ENCODE peak calls at places on chromosomes 3 and 15, in eight cellular contexts. S is DND-41, Q is lower lobe of right lung, Y is spleen, C is IMR-90, U is heart left ventricle, L is endodermal cell, R is testis. T is an unnamed sample.

GRCh38 chr3:132038198-132038825 is 3.5 kb upstream of the CPNE4 start:
- DNase-seq in S (no peak), Q (no peak), Y (no peak), C (peak; percentile 23), U (no peak), L (no peak), R (no peak), T (no peak)

GRCh38 chr3:168881804-168882203 is 781.7 kb downstream of the MECOM start:
- DNase-seq in S (no peak), Q (no peak), Y (no peak), C (no peak), U (no peak), L (no peak), R (no peak), T (no peak)

GRCh38 chr15:83905874-83906273 is 252.0 kb downstream of the ADAMTSL3 start:
- DNase-seq in S (no peak), Q (no peak), Y (no peak), C (no peak), U (no peak), L (no peak), R (no peak), T (no peak)

GRCh38 chr15:74312445-74313007 is 54.9 kb downstream of the CYP11A1 start:
- DNase-seq in S (no peak), Q (no peak), Y (no peak), C (no peak), U (no peak), L (no peak), R (no peak), T (no peak)

GRCh38 chr3:43013743-43014155 is 34.6 kb downstream of the GASK1A start:
- DNase-seq in S (peak; percentile 43), Q (no peak), Y (no peak), C (no peak), U (no peak), L (no peak), R (no peak), T (no peak)

GRCh38 chr3:143676021-143676420 is 172.2 kb downstream of the SLC9A9 start:
- DNase-seq in S (no peak), Q (no peak), Y (peak; percentile 68), C (no peak), U (no peak), L (no peak), R (no peak), T (no peak)

GRCh38 chr3:10745392-10745791 is 70.6 kb upstream of the SLC6A11 start:
- DNase-seq in S (no peak), Q (no peak), Y (no peak), C (no peak), U (no peak), L (peak; percentile 20), R (no peak), T (no peak)

GRCh38 chr3:186255703-186256331 is 106.2 kb downstream of the DGKG start:
- DNase-seq in S (peak; percentile 19), Q (peak; percentile 54), Y (peak; percentile 85), C (no peak), U (no peak), L (peak; percentile 87), R (peak; percentile 51), T (peak; percentile 53)

GRCh38 chr3:135805752-135806151 is 159.8 kb upstream of the PPP2R3A start:
- DNase-seq in S (no peak), Q (no peak), Y (no peak), C (no peak), U (no peak), L (no peak), R (no peak), T (no peak)

GRCh38 chr15:38069506-38069905 is 135.1 kb downstream of the TMCO5A start:
- DNase-seq in S (no peak), Q (peak; percentile 76), Y (no peak), C (peak; percentile 86), U (no peak), L (no peak), R (peak; percentile 34), T (no peak)

GRCh38 chr3:185781759-185782158 is 43.1 kb downstream of the IGF2BP2 start:
- DNase-seq in S (no peak), Q (no peak), Y (no peak), C (peak; percentile 90), U (no peak), L (no peak), R (no peak), T (no peak)

GRCh38 chr3:13083898-13084297 is 10.7 kb upstream of the IQSEC1 start:
- DNase-seq in S (no peak), Q (no peak), Y (peak; percentile 85), C (no peak), U (no peak), L (no peak), R (no peak), T (no peak)

GRCh38 chr3:160485931-160486330 is 36.3 kb upstream of the TRIM59 start:
- DNase-seq in S (no peak), Q (no peak), Y (no peak), C (no peak), U (no peak), L (no peak), R (no peak), T (no peak)

GRCh38 chr3:114235431-114235830 is 1.9 kb downstream of the ZNF80 start:
- DNase-seq in S (no peak), Q (no peak), Y (no peak), C (no peak), U (no peak), L (no peak), R (no peak), T (no peak)
- H3K4me1 ChIP-seq in S (no peaks in the 10 kb centered on the region), Q (no peaks in the 10 kb centered on the region), Y (no peaks in the 10 kb centered on the region), C (no peaks in the 10 kb centered on the region), U (no peaks in the 10 kb centered on the region), L (no peaks in the 10 kb centered on the region), R (no peaks in the 10 kb centered on the region), T (no peaks in the 10 kb centered on the region)

DNA sequence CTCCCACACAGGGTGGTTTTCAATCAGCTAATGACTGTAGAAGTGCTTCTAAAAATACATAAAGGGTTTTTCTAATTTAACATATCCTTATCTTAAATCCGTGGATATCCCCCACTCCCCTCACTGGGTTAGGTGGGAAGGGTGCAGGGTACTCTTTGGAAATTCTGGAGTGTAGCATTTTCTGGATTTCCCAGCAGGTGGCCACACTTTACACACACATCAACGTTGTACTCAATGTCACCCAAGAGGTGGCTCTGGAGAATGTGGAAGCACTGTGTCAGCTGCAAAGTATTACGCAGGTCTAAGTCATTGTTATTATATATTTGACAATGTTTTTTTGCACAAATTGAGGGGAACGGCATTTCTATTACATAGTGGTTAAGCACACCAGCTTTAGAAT is 168.8 kb downstream of the CHDH start:
- DNase-seq in S (no peak), Q (no peak), Y (no peak), C (no peak), U (no peak), L (no peak), R (peak; percentile 32), T (no peak)
- TF ChIP-seq CTCF in S (peak; percentile 32), Q (peak; percentile 27), Y (no peak), C (no peak), U (peak; percentile 35), L (no peak), R (no peak), T (no peak)

DNA sequence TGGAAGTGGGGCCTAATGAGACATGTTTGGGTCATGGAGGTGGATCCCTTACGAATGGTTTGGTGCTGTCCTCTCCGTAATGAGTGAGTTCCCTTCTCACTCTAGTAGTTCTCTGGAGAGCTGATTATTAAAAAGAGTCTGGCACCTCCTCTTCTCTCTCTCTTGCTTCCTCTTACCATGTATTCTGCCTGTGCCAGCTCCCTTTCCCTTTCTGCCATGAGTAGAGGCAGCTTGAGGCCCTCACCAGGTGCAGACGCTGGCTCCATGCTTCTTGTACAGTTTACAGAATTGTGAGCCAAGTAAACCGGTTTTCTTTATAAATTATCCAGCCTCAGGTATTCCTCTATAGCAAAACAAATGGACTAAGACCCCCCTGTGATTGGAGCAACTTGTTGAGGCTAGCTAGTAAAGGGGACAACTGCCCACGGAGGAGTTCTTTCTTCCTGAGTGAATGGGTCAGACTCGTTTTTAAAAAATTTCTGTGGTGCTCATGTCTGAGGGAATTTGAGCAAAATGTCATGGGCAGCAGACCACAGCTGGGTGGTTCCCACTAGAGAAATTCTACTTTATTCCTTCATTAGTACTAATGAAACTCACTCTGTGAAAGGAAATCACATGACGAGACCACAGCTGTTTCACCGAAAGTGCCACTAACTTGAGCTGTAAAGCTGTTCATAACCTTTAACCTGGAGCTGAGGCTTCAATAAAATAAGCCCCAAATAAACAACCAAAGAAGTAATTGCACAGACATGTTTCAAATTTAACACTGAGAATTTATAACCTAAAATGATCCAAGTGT is 210.0 kb downstream of the NFKBIZ start:
- DNase-seq in S (no peak), Q (no peak), Y (no peak), C (no peak), U (no peak), L (no peak), R (no peak), T (no peak)
- H3K4me3 ChIP-seq in S (no peak overlapping the region), Q (no peak overlapping the region), Y (no peak overlapping the region), C (no peak overlapping the region), U (no peak overlapping the region), L (no peak overlapping the region), R (no peak overlapping the region), T (no peak overlapping the region)

GRCh38 chr3:107216229-107216628 is 161.0 kb upstream of the CCDC54 start:
- DNase-seq in S (no peak), Q (no peak), Y (no peak), C (no peak), U (no peak), L (no peak), R (no peak), T (no peak)

GRCh38 chr3:107220538-107220937 is 156.7 kb upstream of the CCDC54 start:
- DNase-seq in S (no peak), Q (no peak), Y (no peak), C (no peak), U (no peak), L (no peak), R (no peak), T (no peak)

GRCh38 chr3:107216711-107217110 is 160.5 kb upstream of the CCDC54 start:
- DNase-seq in S (no peak), Q (no peak), Y (no peak), C (peak; percentile 91), U (peak; percentile 67), L (no peak), R (peak; percentile 48), T (peak; percentile 54)

GRCh38 chr3:107217161-107217560 is 160.1 kb upstream of the CCDC54 start:
- DNase-seq in S (no peak), Q (no peak), Y (no peak), C (peak; percentile 87), U (no peak), L (no peak), R (no peak), T (no peak)

GRCh38 chr3:107218864-107219269 is 158.4 kb upstream of the CCDC54 start:
- DNase-seq in S (no peak), Q (no peak), Y (no peak), C (no peak), U (no peak), L (no peak), R (no peak), T (no peak)
- H3K4me1 ChIP-seq in S (no peaks in the 10 kb centered on the region), Q (no peaks in the 10 kb centered on the region), Y (no peaks in the 10 kb centered on the region), C (peaks cover 11% of the 10 kb centered on the region), U (peaks cover 4% of the 10 kb centered on the region), L (no peaks in the 10 kb centered on the region), R (no peaks in the 10 kb centered on the region), T (peaks cover 13% of the 10 kb centered on the region)